ENCODE peak calls at places on chromosomes 11 and 22, in four cellular contexts. One of them, this sample, is unnamed. For H3K9me3, the result is how much of the 10 kb centered on the place peaks cover.

GRCh38 chr11:122116591-122116990 is 576 bp upstream of the BLID start:
- DNase-seq in mammary epithelial cell: no peak
- DNase-seq in endothelial cell of umbilical vein: no peak
- DNase-seq in HepG2: no peak
- DNase-seq in this sample: no peak

GRCh38 chr11:72812604-72812967 is 1.6 kb upstream of the ATG16L2 start:
- DNase-seq in mammary epithelial cell: no peak
- DNase-seq in endothelial cell of umbilical vein: no peak
- DNase-seq in HepG2: no peak
- DNase-seq in this sample: peak

GRCh38 chr11:72012897-72013721 is 14.4 kb downstream of the IL18BP start:
- DNase-seq in mammary epithelial cell: peak
- DNase-seq in endothelial cell of umbilical vein: no peak
- DNase-seq in HepG2: no peak
- DNase-seq in this sample: no peak

GRCh38 chr11:118602331-118602730 is 5.1 kb upstream of the PHLDB1 start:
- DNase-seq in mammary epithelial cell: no peak
- DNase-seq in endothelial cell of umbilical vein: no peak
- DNase-seq in HepG2: no peak
- DNase-seq in this sample: no peak

GRCh38 chr11:63872833-63873201 is 33.9 kb downstream of the MARK2 start:
- DNase-seq in mammary epithelial cell: no peak
- DNase-seq in endothelial cell of umbilical vein: no peak
- DNase-seq in HepG2: no peak
- DNase-seq in this sample: peak

GRCh38 chr11:45089251-45089650 is 57.2 kb upstream of the PRDM11 start:
- DNase-seq in mammary epithelial cell: peak
- DNase-seq in endothelial cell of umbilical vein: peak
- DNase-seq in HepG2: no peak
- DNase-seq in this sample: peak

GRCh38 chr11:62930157-62930556 is 9.0 kb upstream of the CHRM1 start:
- DNase-seq in mammary epithelial cell: no peak
- DNase-seq in endothelial cell of umbilical vein: no peak
- DNase-seq in HepG2: no peak
- DNase-seq in this sample: no peak

GRCh38 chr11:12602421-12602820 is 71.8 kb upstream of the TEAD1 start:
- DNase-seq in mammary epithelial cell: no peak
- DNase-seq in endothelial cell of umbilical vein: no peak
- DNase-seq in HepG2: no peak
- DNase-seq in this sample: no peak

GRCh38 chr11:76576166-76576565 is 94.4 kb downstream of the LRRC32 start:
- DNase-seq in mammary epithelial cell: no peak
- DNase-seq in endothelial cell of umbilical vein: no peak
- DNase-seq in HepG2: no peak
- DNase-seq in this sample: no peak

GRCh38 chr11:95706974-95707387 is 82.6 kb downstream of the FAM76B start:
- DNase-seq in mammary epithelial cell: no peak
- DNase-seq in endothelial cell of umbilical vein: no peak
- DNase-seq in HepG2: no peak
- DNase-seq in this sample: no peak

GRCh38 chr11:46296520-46297448 is 19.3 kb downstream of the CREB3L1 start:
- DNase-seq in mammary epithelial cell: no peak
- DNase-seq in endothelial cell of umbilical vein: peak
- DNase-seq in HepG2: no peak
- DNase-seq in this sample: peak

GRCh38 chr11:63683133-63683991 is 2.1 kb downstream of the RTN3 start:
- DNase-seq in mammary epithelial cell: no peak
- DNase-seq in endothelial cell of umbilical vein: peak
- DNase-seq in HepG2: no peak
- DNase-seq in this sample: no peak

GRCh38 chr11:70192666-70193410 is 10.3 kb upstream of the FADD start:
- DNase-seq in mammary epithelial cell: no peak
- DNase-seq in endothelial cell of umbilical vein: no peak
- DNase-seq in HepG2: no peak
- DNase-seq in this sample: no peak

GRCh38 chr11:4626207-4627105 is 10.8 kb upstream of the OR51D1 start:
- DNase-seq in mammary epithelial cell: peak
- DNase-seq in endothelial cell of umbilical vein: peak
- DNase-seq in HepG2: peak
- DNase-seq in this sample: peak

GRCh38 chr11:72037554-72038311 is 39.0 kb downstream of the IL18BP start:
- DNase-seq in mammary epithelial cell: peak
- DNase-seq in endothelial cell of umbilical vein: no peak
- DNase-seq in HepG2: no peak
- DNase-seq in this sample: no peak

GRCh38 chr11:88480217-88480616 is 142.7 kb upstream of the CTSC start:
- DNase-seq in mammary epithelial cell: peak
- DNase-seq in endothelial cell of umbilical vein: peak
- DNase-seq in HepG2: no peak
- DNase-seq in this sample: peak

GRCh38 chr22:24407278-24407665 is 20.1 kb upstream of the ADORA2A start:
- DNase-seq in mammary epithelial cell: no peak
- DNase-seq in endothelial cell of umbilical vein: peak
- DNase-seq in HepG2: no peak
- DNase-seq in this sample: no peak

GRCh38 chr22:27476729-27477128 is 324.8 kb downstream of the MN1 start:
- DNase-seq in mammary epithelial cell: peak
- DNase-seq in endothelial cell of umbilical vein: no peak
- DNase-seq in HepG2: no peak
- DNase-seq in this sample: peak

GRCh38 chr11:111521132-111521531 is 6.6 kb downstream of the HOATZ start:
- DNase-seq in mammary epithelial cell: no peak
- DNase-seq in endothelial cell of umbilical vein: no peak
- DNase-seq in HepG2: no peak
- DNase-seq in this sample: no peak

GRCh38 chr11:74570266-74571061 is 21.9 kb upstream of the POLD3 start:
- DNase-seq in mammary epithelial cell: peak
- DNase-seq in endothelial cell of umbilical vein: peak
- DNase-seq in HepG2: peak
- DNase-seq in this sample: peak

GRCh38 chr11:75603791-75604736 is 42.0 kb downstream of the SERPINH1 start:
- DNase-seq in mammary epithelial cell: peak
- DNase-seq in endothelial cell of umbilical vein: peak
- DNase-seq in HepG2: no peak
- DNase-seq in this sample: peak

GRCh38 chr11:110160016-110160415 is 66.8 kb downstream of the ZC3H12C start:
- DNase-seq in mammary epithelial cell: no peak
- DNase-seq in endothelial cell of umbilical vein: peak
- DNase-seq in HepG2: no peak
- DNase-seq in this sample: no peak

GRCh38 chr11:43904737-43905515 is 24.3 kb downstream of the ALKBH3 start:
- DNase-seq in mammary epithelial cell: peak
- DNase-seq in endothelial cell of umbilical vein: peak
- DNase-seq in HepG2: no peak
- DNase-seq in this sample: no peak

GRCh38 chr11:120097721-120098385 is 40.1 kb downstream of the TRIM29 start:
- DNase-seq in mammary epithelial cell: no peak
- DNase-seq in endothelial cell of umbilical vein: no peak
- DNase-seq in HepG2: no peak
- DNase-seq in this sample: no peak

GRCh38 chr22:38707346-38707745 is 1.6 kb downstream of the GTPBP1 start:
- DNase-seq in mammary epithelial cell: peak
- DNase-seq in endothelial cell of umbilical vein: peak
- DNase-seq in HepG2: peak
- DNase-seq in this sample: no peak

GRCh38 chr11:10528121-10528520 is 12.9 kb downstream of the RNF141 start:
- DNase-seq in mammary epithelial cell: no peak
- DNase-seq in endothelial cell of umbilical vein: peak
- DNase-seq in HepG2: no peak
- DNase-seq in this sample: no peak

GRCh38 chr11:14179126-14179820 is 179.7 kb downstream of the RRAS2 start:
- DNase-seq in mammary epithelial cell: no peak
- DNase-seq in endothelial cell of umbilical vein: no peak
- DNase-seq in HepG2: no peak
- DNase-seq in this sample: no peak

GRCh38 chr11:925496-926301 is at the start of gene AP2A2:
- DNase-seq in mammary epithelial cell: peak
- DNase-seq in endothelial cell of umbilical vein: peak
- DNase-seq in HepG2: peak
- DNase-seq in this sample: no peak

GRCh38 chr22:37678372-37678771 is 2.9 kb downstream of the LGALS1 start:
- DNase-seq in mammary epithelial cell: no peak
- DNase-seq in endothelial cell of umbilical vein: no peak
- DNase-seq in HepG2: no peak
- DNase-seq in this sample: no peak

GRCh38 chr11:33444835-33445594 is 187.8 kb downstream of the HIPK3 start:
- DNase-seq in mammary epithelial cell: no peak
- DNase-seq in endothelial cell of umbilical vein: peak
- DNase-seq in HepG2: no peak
- DNase-seq in this sample: no peak

GRCh38 chr11:113951487-113951886 is 23.4 kb upstream of the HTR3A start:
- DNase-seq in mammary epithelial cell: no peak
- DNase-seq in endothelial cell of umbilical vein: no peak
- DNase-seq in HepG2: no peak
- DNase-seq in this sample: no peak

GRCh38 chr11:93623179-93623578 is 38.3 kb upstream of the CEP295 start:
- DNase-seq in mammary epithelial cell: no peak
- DNase-seq in endothelial cell of umbilical vein: no peak
- DNase-seq in HepG2: no peak
- DNase-seq in this sample: peak

GRCh38 chr11:46099973-46100335 is 21.3 kb downstream of the PHF21A start:
- DNase-seq in mammary epithelial cell: peak
- DNase-seq in endothelial cell of umbilical vein: no peak
- DNase-seq in HepG2: no peak
- DNase-seq in this sample: no peak

GRCh38 chr11:19903620-19904069 is 191.0 kb downstream of the NAV2 start:
- DNase-seq in mammary epithelial cell: peak
- DNase-seq in endothelial cell of umbilical vein: peak
- DNase-seq in HepG2: peak
- DNase-seq in this sample: no peak

GRCh38 chr22:25567305-25567704 is 2.8 kb downstream of the GRK3 start:
- DNase-seq in mammary epithelial cell: peak
- DNase-seq in endothelial cell of umbilical vein: no peak
- DNase-seq in HepG2: no peak
- DNase-seq in this sample: no peak

GRCh38 chr22:49091917-49092545 is 735.6 kb downstream of the BRD1 start:
- DNase-seq in mammary epithelial cell: no peak
- DNase-seq in endothelial cell of umbilical vein: no peak
- DNase-seq in HepG2: no peak
- DNase-seq in this sample: no peak

GRCh38 chr22:49094858-49095257 is 732.8 kb downstream of the BRD1 start:
- DNase-seq in mammary epithelial cell: no peak
- DNase-seq in endothelial cell of umbilical vein: no peak
- DNase-seq in HepG2: no peak
- DNase-seq in this sample: no peak

GRCh38 chr22:49094151-49094550 is 733.5 kb downstream of the BRD1 start:
- DNase-seq in mammary epithelial cell: no peak
- DNase-seq in endothelial cell of umbilical vein: no peak
- DNase-seq in HepG2: no peak
- DNase-seq in this sample: no peak

GRCh38 chr22:49092751-49093150 is 734.9 kb downstream of the BRD1 start:
- DNase-seq in mammary epithelial cell: no peak
- DNase-seq in endothelial cell of umbilical vein: no peak
- DNase-seq in HepG2: no peak
- DNase-seq in this sample: no peak

GRCh38 chr22:49093192-49093880 is 734.3 kb downstream of the BRD1 start:
- DNase-seq in mammary epithelial cell: no peak
- DNase-seq in endothelial cell of umbilical vein: no peak
- DNase-seq in HepG2: no peak
- DNase-seq in this sample: no peak
- H3K9me3 ChIP-seq in mammary epithelial cell: half or more
- H3K9me3 ChIP-seq in endothelial cell of umbilical vein: under half
- H3K9me3 ChIP-seq in HepG2: under half
- H3K9me3 ChIP-seq in this sample: under half

GRCh38 chr11:61691378-61692156 is 11.4 kb downstream of the DAGLA start:
- DNase-seq in mammary epithelial cell: no peak
- DNase-seq in endothelial cell of umbilical vein: no peak
- DNase-seq in HepG2: no peak
- DNase-seq in this sample: no peak

GRCh38 chr11:61688368-61689163 is 8.4 kb downstream of the DAGLA start:
- DNase-seq in mammary epithelial cell: peak
- DNase-seq in endothelial cell of umbilical vein: peak
- DNase-seq in HepG2: no peak
- DNase-seq in this sample: no peak

GRCh38 chr11:61690706-61691377 is 10.7 kb downstream of the DAGLA start:
- DNase-seq in mammary epithelial cell: no peak
- DNase-seq in endothelial cell of umbilical vein: no peak
- DNase-seq in HepG2: no peak
- DNase-seq in this sample: no peak

GRCh38 chr11:61687420-61687819 is 7.2 kb downstream of the DAGLA start:
- DNase-seq in mammary epithelial cell: no peak
- DNase-seq in endothelial cell of umbilical vein: no peak
- DNase-seq in HepG2: no peak
- DNase-seq in this sample: no peak

GRCh38 chr11:61689164-61689496 is 8.9 kb downstream of the DAGLA start:
- DNase-seq in mammary epithelial cell: no peak
- DNase-seq in endothelial cell of umbilical vein: no peak
- DNase-seq in HepG2: no peak
- DNase-seq in this sample: no peak
- H3K4me3 ChIP-seq in mammary epithelial cell: no peak
- H3K4me3 ChIP-seq in endothelial cell of umbilical vein: no peak
- H3K4me3 ChIP-seq in HepG2: no peak
- H3K4me3 ChIP-seq in this sample: no peak

DNA sequence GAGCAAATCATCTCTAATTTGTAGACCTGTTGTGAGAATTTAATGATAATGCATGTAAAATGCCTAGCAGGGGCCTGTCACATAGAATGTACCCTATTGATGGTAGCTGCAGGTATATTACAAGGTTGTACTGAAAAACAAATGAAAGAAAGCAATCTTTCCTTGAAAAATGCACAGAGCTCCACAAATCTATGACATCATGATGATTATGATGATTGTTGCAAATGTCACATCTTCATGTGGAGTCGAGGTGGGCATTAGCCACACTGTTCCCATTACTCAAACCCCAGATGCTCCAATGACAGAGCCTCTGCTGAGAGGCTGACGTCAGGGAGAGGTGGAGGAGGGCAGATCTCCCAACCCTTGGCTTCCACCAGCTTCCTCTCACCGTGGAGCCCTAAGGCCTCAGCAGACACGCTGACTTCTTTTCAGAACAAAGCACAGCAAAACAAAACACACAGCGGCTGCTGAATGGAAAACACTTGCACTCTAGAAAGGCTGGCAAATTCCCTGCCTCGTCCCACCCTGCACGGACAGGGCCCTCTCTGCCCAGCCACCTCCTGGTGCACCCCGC is 298.3 kb downstream of the KIRREL3 start:
- DNase-seq in mammary epithelial cell: no peak
- DNase-seq in endothelial cell of umbilical vein: no peak
- DNase-seq in HepG2: no peak
- DNase-seq in this sample: no peak
- H2AFZ ChIP-seq in mammary epithelial cell: no peak
- H2AFZ ChIP-seq in endothelial cell of umbilical vein: no peak
- H2AFZ ChIP-seq in HepG2: no peak
- H2AFZ ChIP-seq in this sample: no peak

DNA sequence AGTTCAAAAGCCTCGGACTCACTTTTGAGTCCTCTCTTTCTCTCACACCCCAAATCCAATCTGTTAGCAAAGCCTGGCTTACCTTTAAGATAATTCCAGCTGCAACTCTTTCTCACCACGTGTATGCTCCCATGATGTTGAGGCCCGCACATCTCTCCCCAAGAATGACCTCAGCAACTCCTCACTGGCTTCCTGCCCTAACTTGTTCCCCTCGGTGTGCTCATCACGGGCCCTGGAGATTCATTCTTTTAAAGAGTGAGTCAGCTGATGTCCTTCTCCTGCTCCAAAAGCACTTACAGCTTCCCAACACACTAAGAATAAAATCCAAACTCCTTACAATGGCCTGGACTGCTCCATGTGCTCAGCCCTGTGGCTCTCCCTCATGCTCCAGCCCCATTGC is 1041.3 kb downstream of the OPCML start:
- DNase-seq in mammary epithelial cell: peak
- DNase-seq in endothelial cell of umbilical vein: no peak
- DNase-seq in HepG2: no peak
- DNase-seq in this sample: no peak
- H3K9me3 ChIP-seq in mammary epithelial cell: under half
- H3K9me3 ChIP-seq in endothelial cell of umbilical vein: under half
- H3K9me3 ChIP-seq in HepG2: half or more
- H3K9me3 ChIP-seq in this sample: under half

This sample was measured in PC-9.